ENCODE peak calls at places on chromosomes 7 and 10, in eight cellular contexts. Y is A549, J is HepG2, I is GM12878, Q is SK-N-SH, T is endothelial cell of umbilical vein, U is K562, F is H1. P is an unnamed sample.

GRCh38 chr10:108097258-108097657 is 932.8 kb upstream of the SORCS1 start:
- DNase-seq in J (no peak), T (no peak), Y (no peak), U (no peak), Q (no peak), I (no peak), F (no peak), P (no peak)

GRCh38 chr7:149310113-149310836 is 48.3 kb downstream of the ZNF783 start:
- DNase-seq in Y (peak), I (peak), Q (peak), U (peak), J (peak), F (no peak), T (peak), P (peak)

GRCh38 chr10:68146133-68146532 is 36.8 kb downstream of the MYPN start:
- DNase-seq in T (no peak), Y (no peak), Q (no peak), U (no peak), F (no peak), I (no peak), J (no peak), P (no peak)

GRCh38 chr10:19347592-19347991 is 299.0 kb downstream of the MALRD1 start:
- DNase-seq in T (no peak), F (no peak), Q (peak), Y (no peak), J (peak), U (no peak), I (no peak), P (no peak)

GRCh38 chr10:90286941-90287340 is 570.9 kb downstream of the HTR7 start:
- DNase-seq in U (no peak), F (no peak), Q (no peak), Y (no peak), J (no peak), I (no peak), T (no peak), P (no peak)

GRCh38 chr10:119301397-119301796 is 94.0 kb downstream of the GRK5 start:
- DNase-seq in U (no peak), T (peak), I (no peak), J (no peak), F (no peak), Q (no peak), Y (no peak), P (no peak)

GRCh38 chr10:111360260-111360925 is 283.6 kb downstream of the ADRA2A start:
- DNase-seq in T (no peak), J (peak), Q (peak), Y (no peak), I (peak), F (peak), U (peak), P (peak)

GRCh38 chr7:6545398-6546126 is 5.7 kb downstream of the GRID2IP start:
- DNase-seq in J (no peak), T (no peak), U (no peak), Q (no peak), F (no peak), I (no peak), Y (no peak), P (no peak)

GRCh38 chr10:123146892-123147634 is 873 bp upstream of the HMX2 start:
- DNase-seq in J (peak), F (no peak), Q (no peak), I (no peak), Y (no peak), U (no peak), T (no peak), P (no peak)

GRCh38 chr10:71860243-71861029 is 9.4 kb upstream of the PSAP start:
- DNase-seq in I (no peak), Y (peak), Q (peak), J (peak), F (peak), T (peak), U (peak), P (peak)

GRCh38 chr10:127757033-127757432 is 20.0 kb downstream of the FOXI2 start:
- DNase-seq in Q (no peak), I (no peak), U (no peak), T (no peak), J (no peak), F (no peak), Y (no peak), P (peak)

GRCh38 chr10:23314835-23315239 is 29.8 kb downstream of the C10orf67 start:
- DNase-seq in I (peak), F (no peak), Q (peak), Y (peak), T (peak), U (peak), J (peak), P (peak)

GRCh38 chr7:82617156-82617555 is 173.6 kb upstream of the CACNA2D1 start:
- DNase-seq in I (no peak), Q (no peak), F (no peak), U (no peak), J (no peak), T (no peak), Y (no peak), P (no peak)

GRCh38 chr7:57308631-57309408 is 141.2 kb upstream of the ZNF716 start:
- DNase-seq in I (no peak), Y (no peak), J (no peak), Q (peak), T (no peak), F (no peak), U (peak), P (no peak)

GRCh38 chr10:75870039-75870645 is 438.7 kb downstream of the LRMDA start:
- DNase-seq in U (no peak), J (no peak), T (no peak), Q (no peak), Y (no peak), F (no peak), I (no peak), P (no peak)

DNA sequence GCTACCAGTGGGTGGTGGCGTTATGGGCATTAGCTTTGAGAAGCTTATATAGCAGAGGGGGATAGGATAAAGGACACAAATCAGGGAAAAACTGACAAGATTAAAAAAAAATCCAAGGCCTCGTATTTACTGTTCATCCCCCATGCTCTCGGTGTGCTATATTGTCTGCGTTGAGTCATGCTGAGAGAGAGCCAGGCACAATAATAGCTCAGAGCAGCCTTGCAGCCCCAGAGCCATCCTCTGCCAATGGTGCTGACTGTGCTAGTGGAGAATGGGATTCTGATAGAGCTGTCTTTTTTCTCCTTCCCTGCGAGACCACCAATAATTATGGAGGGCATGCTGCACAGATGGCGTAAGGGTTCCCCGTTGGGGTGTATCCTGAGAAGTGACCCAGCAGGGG is 51.6 kb upstream of the FZD1 start:
- DNase-seq in I (no peak), Y (no peak), J (no peak), U (no peak), F (no peak), Q (no peak), T (no peak), P (no peak)
- TF ChIP-seq MAX in I (no peak), Y (no peak), J (no peak), U (no peak), F (no peak), Q (no peak), T (no peak), P (no peak)

GRCh38 chr10:46030091-46030937 is at the start of gene NCOA4:
- DNase-seq in J (peak), Q (peak), I (peak), F (peak), Y (peak), U (peak), T (peak), P (peak)

GRCh38 chr10:46033602-46034011 is 3.2 kb upstream of the NCOA4 start:
- DNase-seq in J (peak), Q (no peak), T (peak), F (no peak), I (no peak), Y (no peak), U (no peak), P (no peak)

GRCh38 chr10:46028584-46029570 is 1.5 kb downstream of the NCOA4 start:
- DNase-seq in T (peak), I (no peak), U (peak), Q (peak), F (no peak), Y (peak), J (peak), P (peak)

GRCh38 chr10:46035923-46036849 is 5.8 kb upstream of the NCOA4 start:
- DNase-seq in Q (no peak), U (no peak), F (no peak), J (peak), I (no peak), T (peak), Y (no peak), P (no peak)

GRCh38 chr10:46031648-46032532 is 1.5 kb upstream of the NCOA4 start:
- DNase-seq in T (peak), U (peak), Q (no peak), J (peak), Y (no peak), I (no peak), F (no peak), P (no peak)
- H3K27ac ChIP-seq in T (no peak), U (peak), Q (no peak), J (peak), Y (no peak), I (no peak), F (no peak), P (no peak)

DNA sequence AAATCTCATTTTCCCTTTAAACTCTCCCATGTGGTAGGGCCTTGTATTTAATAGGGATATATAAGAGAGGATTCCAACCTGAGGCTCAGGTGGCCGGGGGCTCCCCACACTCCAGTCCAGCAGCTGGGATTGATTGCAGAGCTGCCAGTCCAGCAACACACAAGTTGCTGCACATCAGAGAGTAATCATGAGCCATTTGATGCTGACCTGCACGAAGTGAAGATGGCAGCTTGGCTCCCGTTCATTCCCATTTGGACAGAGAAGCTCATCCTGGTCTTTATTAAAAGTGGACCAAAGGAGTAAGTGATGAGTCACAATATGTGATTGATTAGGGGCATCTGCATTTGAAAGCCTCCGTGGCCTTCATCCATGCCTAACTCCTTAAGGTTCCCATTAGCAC is 202.4 kb downstream of the PLXNA4 start:
- DNase-seq in Q (no peak), T (no peak), I (no peak), U (no peak), J (no peak), F (no peak), Y (no peak), P (no peak)
- TF ChIP-seq MAX in Q (no peak), T (no peak), I (no peak), U (no peak), J (no peak), F (no peak), Y (no peak), P (no peak)

GRCh38 chr10:24440817-24441790 is 232.2 kb downstream of the KIAA1217 start:
- DNase-seq in J (no peak), F (no peak), U (no peak), I (no peak), Y (no peak), T (no peak), Q (no peak), P (no peak)
- H3K27ac ChIP-seq in J (no peak), F (no peak), U (no peak), I (no peak), Y (no peak), T (no peak), Q (no peak), P (no peak)

DNA sequence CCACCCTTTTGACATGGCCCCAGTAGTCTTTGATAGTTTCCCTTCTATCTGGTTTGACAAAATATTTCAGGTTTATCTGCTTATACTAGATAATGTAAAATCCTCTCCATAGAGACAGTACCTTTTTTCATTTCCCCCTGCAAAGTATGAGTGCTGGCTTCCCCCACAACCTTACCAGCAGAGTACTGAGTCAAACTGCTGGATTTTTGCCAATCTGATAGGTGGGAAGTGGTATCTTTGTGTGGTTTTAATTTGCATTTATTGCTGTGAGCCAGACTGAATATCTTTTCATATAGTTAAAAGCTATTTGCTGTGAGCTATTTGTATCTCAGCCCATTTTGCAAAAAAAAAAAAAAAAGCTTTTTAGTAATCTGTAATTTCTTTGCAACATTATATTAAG is 32.1 kb upstream of the HECTD2 start:
- DNase-seq in I (no peak), U (no peak), J (no peak), T (no peak), Q (peak), Y (no peak), F (no peak), P (no peak)
- TF ChIP-seq MAX in I (no peak), U (no peak), J (no peak), T (no peak), Q (peak), Y (no peak), F (no peak), P (no peak)

DNA sequence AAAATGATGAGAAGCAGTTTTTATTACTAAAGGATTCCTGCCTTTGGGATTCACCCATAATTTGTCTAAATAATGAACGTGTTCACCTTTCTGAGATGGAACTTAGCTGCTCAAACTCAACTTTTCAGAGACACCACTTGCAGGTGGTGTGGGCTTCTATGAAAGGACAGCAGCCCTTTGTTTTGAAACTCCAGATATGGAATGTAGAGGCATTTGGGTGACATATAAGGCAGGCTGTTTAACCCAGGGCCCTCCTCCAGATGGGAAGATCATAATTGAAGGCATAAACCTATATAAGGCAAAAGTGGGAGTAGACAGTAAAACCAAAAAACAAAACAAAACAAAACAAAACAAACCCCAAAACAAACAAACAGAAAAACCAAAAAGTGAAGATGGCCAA is 11.9 kb upstream of the HUS1 start:
- DNase-seq in Q (no peak), T (no peak), I (no peak), J (peak), F (no peak), U (no peak), Y (no peak), P (no peak)
- H3K27ac ChIP-seq in Q (no peak), T (no peak), I (no peak), J (no peak), F (no peak), U (no peak), Y (no peak), P (no peak)

P was measured in HCT116.